ENCODE peak calls at places on chromosomes 6 and 20, in eight cellular contexts. Q is neural progenitor cell, L is GM23338, U is SK-N-SH, N is GM23248, C is PC-3, W is MM.1S, S is hepatocyte. I is an unnamed sample.

GRCh38 chr6:88512951-88513350 is 346.8 kb upstream of the CNR1 start:
- DNase-seq in U (no peak), C (no peak), N (no peak), L (no peak), S (no peak), W (no peak), Q (no peak), I (no peak)

GRCh38 chr6:131792091-131792496 is 15.7 kb upstream of the ENPP1 start:
- DNase-seq in W (no peak), C (peak), Q (peak), L (peak), N (peak), U (no peak), S (no peak), I (no peak)

GRCh38 chr6:54194067-54194466 is 82.8 kb downstream of the MLIP start:
- DNase-seq in Q (no peak), W (no peak), N (peak), U (no peak), L (peak), S (peak), C (peak), I (peak)

GRCh38 chr6:142087950-142088857 is 44.5 kb upstream of the GJE1 start:
- DNase-seq in W (no peak), S (no peak), Q (peak), N (no peak), U (no peak), L (peak), C (no peak), I (no peak)

GRCh38 chr6:35174043-35174434 is 32.9 kb upstream of the TCP11 start:
- DNase-seq in C (no peak), L (no peak), Q (no peak), S (no peak), W (no peak), N (no peak), U (no peak), I (no peak)

GRCh38 chr20:64188682-64189529 is 24.7 kb downstream of the MYT1 start:
- DNase-seq in Q (peak), N (peak), W (no peak), L (peak), S (peak), C (peak), U (peak), I (peak)

GRCh38 chr6:168197636-168198301 is 118.8 kb upstream of the FRMD1 start:
- DNase-seq in W (no peak), L (no peak), U (no peak), N (no peak), C (no peak), S (no peak), Q (no peak), I (no peak)

GRCh38 chr6:117545161-117545595 is 57.1 kb downstream of the GOPC start:
- DNase-seq in Q (no peak), W (peak), U (no peak), N (no peak), L (no peak), S (peak), C (peak), I (no peak)

GRCh38 chr6:161246725-161247124 is 27.1 kb downstream of the AGPAT4 start:
- DNase-seq in Q (no peak), W (no peak), N (no peak), U (peak), L (no peak), C (no peak), S (no peak), I (no peak)

GRCh38 chr20:62819494-62820174 is 2.8 kb downstream of the COL9A3 start:
- DNase-seq in U (no peak), Q (no peak), C (peak), W (no peak), N (peak), L (no peak), S (no peak), I (no peak)

GRCh38 chr6:118712955-118713354 is 61.6 kb upstream of the CEP85L start:
- DNase-seq in W (no peak), N (peak), C (peak), U (no peak), L (no peak), Q (no peak), S (no peak), I (no peak)

GRCh38 chr6:146200136-146200708 is 171.4 kb downstream of the GRM1 start:
- DNase-seq in N (peak), W (no peak), U (no peak), L (no peak), Q (peak), C (no peak), S (no peak), I (no peak)

GRCh38 chr6:116090251-116090650 is 10.4 kb upstream of the NT5DC1 start:
- DNase-seq in C (no peak), Q (no peak), W (no peak), U (no peak), N (no peak), S (no peak), L (no peak), I (no peak)

GRCh38 chr6:84773133-84773430 is 8.7 kb upstream of the TBX18 start:
- DNase-seq in C (no peak), Q (peak), W (no peak), L (peak), U (no peak), S (no peak), N (peak), I (no peak)

GRCh38 chr6:140178550-140179334 is 804.3 kb upstream of the CITED2 start:
- DNase-seq in N (peak), Q (no peak), W (no peak), C (peak), S (no peak), L (no peak), U (no peak), I (no peak)

GRCh38 chr20:46269372-46269771 is 38.9 kb downstream of the CDH22 start:
- DNase-seq in S (no peak), Q (no peak), C (no peak), U (no peak), L (no peak), N (no peak), W (no peak), I (no peak)

GRCh38 chr6:31010393-31011060 is at the start of gene MUC22:
- DNase-seq in Q (no peak), W (no peak), N (peak), C (peak), S (no peak), U (no peak), L (no peak), I (no peak)

GRCh38 chr20:4261333-4262284 is 246.3 kb upstream of the RNF24 start:
- DNase-seq in U (no peak), W (no peak), Q (no peak), C (peak), S (no peak), N (peak), L (peak), I (no peak)

GRCh38 chr6:155142902-155143609 is 120.8 kb upstream of the CLDN20 start:
- DNase-seq in W (no peak), S (no peak), C (no peak), U (no peak), L (peak), Q (no peak), N (peak), I (no peak)

GRCh38 chr20:57392512-57393271 is 1.5 kb downstream of the RBM38 start:
- DNase-seq in S (no peak), N (no peak), L (no peak), Q (no peak), U (no peak), C (no peak), W (peak), I (no peak)

GRCh38 chr6:156057869-156058268 is 602.2 kb upstream of the NOX3 start:
- DNase-seq in W (no peak), Q (no peak), N (no peak), S (no peak), C (no peak), L (no peak), U (no peak), I (no peak)

GRCh38 chr6:55636406-55637102 is 57.6 kb upstream of the HMGCLL1 start:
- DNase-seq in W (no peak), N (peak), L (no peak), S (peak), C (peak), Q (no peak), U (no peak), I (no peak)

GRCh38 chr6:137241481-137242011 is 22.4 kb upstream of the IFNGR1 start:
- DNase-seq in W (no peak), N (peak), Q (no peak), L (no peak), U (no peak), C (peak), S (peak), I (no peak)

GRCh38 chr20:2596673-2597279 is 55.7 kb upstream of the NOP56 start:
- DNase-seq in N (peak), W (no peak), Q (no peak), S (no peak), L (peak), C (no peak), U (no peak), I (no peak)

GRCh38 chr6:16948376-16948775 is 153.5 kb upstream of the STMND1 start:
- DNase-seq in S (no peak), Q (no peak), W (no peak), L (no peak), U (no peak), N (peak), C (no peak), I (no peak)

GRCh38 chr6:106519460-106520394 is 109.6 kb downstream of the RTN4IP1 start:
- DNase-seq in W (no peak), L (no peak), N (peak), C (peak), Q (no peak), S (peak), U (no peak), I (peak)

GRCh38 chr6:127518710-127519468 is at the start of gene MTCL3:
- DNase-seq in N (peak), U (peak), W (no peak), L (peak), C (no peak), Q (peak), S (peak), I (no peak)

GRCh38 chr6:97697450-97697849 is 414.4 kb upstream of the MMS22L start:
- DNase-seq in L (no peak), U (no peak), C (no peak), W (no peak), Q (no peak), S (no peak), N (peak), I (no peak)

GRCh38 chr20:14826926-14827325 is 489.5 kb upstream of the FLRT3 start:
- DNase-seq in S (no peak), Q (no peak), U (no peak), N (no peak), C (no peak), L (no peak), W (no peak), I (no peak)

GRCh38 chr20:24701027-24701426 is 231.6 kb downstream of the SYNDIG1 start:
- DNase-seq in L (no peak), Q (no peak), S (no peak), N (no peak), C (no peak), W (no peak), U (no peak), I (no peak)

GRCh38 chr6:152696543-152696942 is 1.2 kb upstream of the MYCT1 start:
- DNase-seq in W (no peak), S (no peak), C (peak), N (peak), L (no peak), Q (no peak), U (no peak), I (no peak)

GRCh38 chr20:50870572-50871161 is 60.6 kb downstream of the ADNP start:
- DNase-seq in W (no peak), N (no peak), L (peak), S (peak), U (no peak), Q (peak), C (no peak), I (no peak)

GRCh38 chr6:1604991-1605821 is 4.5 kb upstream of the FOXC1 start:
- DNase-seq in C (no peak), W (no peak), L (peak), U (no peak), Q (peak), S (no peak), N (peak), I (no peak)

GRCh38 chr6:10384719-10385511 is 30.0 kb downstream of the TFAP2A start:
- DNase-seq in Q (peak), L (peak), C (no peak), N (no peak), S (no peak), U (no peak), W (no peak), I (no peak)

GRCh38 chr6:43937236-43938177 is 167.5 kb downstream of the VEGFA start:
- DNase-seq in C (no peak), S (peak), W (no peak), L (no peak), U (peak), N (no peak), Q (no peak), I (no peak)

GRCh38 chr6:89708316-89708715 is 69.8 kb upstream of the LYRM2 start:
- DNase-seq in C (no peak), W (no peak), N (no peak), L (no peak), S (peak), Q (no peak), U (no peak), I (no peak)
- TF ChIP-seq EZH2phosphoT487 in C (no peak), W (no peak), N (no peak), L (no peak), S (no peak), Q (no peak), U (no peak), I (no peak)

DNA sequence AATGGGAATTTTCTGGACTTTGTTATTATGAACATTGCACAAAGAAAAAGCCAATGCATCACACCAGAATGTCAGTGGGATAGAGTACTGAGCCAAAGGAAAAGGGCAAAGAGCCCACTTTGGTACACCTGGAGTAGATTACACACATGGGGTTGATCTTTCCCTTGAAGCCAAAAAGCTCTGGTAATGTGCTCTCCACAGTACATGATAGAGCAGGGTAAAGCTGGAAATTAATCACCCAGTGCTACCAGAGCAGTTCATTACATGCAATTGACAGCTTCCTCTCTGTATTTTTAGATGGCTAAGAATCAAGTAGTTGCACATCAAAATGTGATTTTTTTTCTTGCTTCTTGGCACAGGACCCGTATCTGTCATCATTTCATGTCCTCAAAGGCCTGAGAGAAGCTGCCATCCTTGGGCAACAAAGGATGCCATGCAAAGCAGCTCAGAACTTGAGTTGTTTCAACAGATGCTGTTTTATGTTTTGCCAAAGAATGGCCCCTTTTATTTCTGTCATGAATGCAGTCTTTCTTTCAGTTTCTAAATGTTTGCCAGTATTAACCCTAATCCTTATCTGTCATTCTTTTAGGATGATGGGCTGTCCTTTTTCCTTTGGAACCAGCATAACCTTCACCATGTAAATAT is 88.1 kb downstream of the HDGFL1 start:
- DNase-seq in S (no peak), N (no peak), C (no peak), Q (no peak), L (no peak), U (no peak), W (peak), I (no peak)
- TF ChIP-seq EZH2phosphoT487 in S (no peak), N (no peak), C (no peak), Q (no peak), L (no peak), U (no peak), W (no peak), I (no peak)

GRCh38 chr6:28211840-28212509 is 13.1 kb upstream of the ZSCAN9 start:
- DNase-seq in Q (peak), U (no peak), L (peak), C (peak), S (no peak), W (no peak), N (no peak), I (no peak)
- TF ChIP-seq EZH2phosphoT487 in Q (no peak), U (no peak), L (no peak), C (no peak), S (no peak), W (no peak), N (no peak), I (no peak)

GRCh38 chr6:32083812-32084768 is 25.0 kb downstream of the TNXB start:
- DNase-seq in Q (no peak), N (no peak), C (no peak), S (no peak), L (no peak), U (no peak), W (no peak), I (no peak)

GRCh38 chr6:32082951-32083350 is 26.2 kb downstream of the TNXB start:
- DNase-seq in Q (no peak), L (no peak), U (no peak), N (peak), W (no peak), C (peak), S (no peak), I (no peak)

GRCh38 chr6:32081168-32081624 is 27.9 kb downstream of the TNXB start:
- DNase-seq in Q (no peak), S (no peak), L (no peak), C (peak), W (no peak), U (peak), N (peak), I (no peak)

GRCh38 chr6:32079566-32080290 is 29.4 kb downstream of the TNXB start:
- DNase-seq in N (peak), U (no peak), W (no peak), S (no peak), C (peak), L (no peak), Q (no peak), I (no peak)

DNA sequence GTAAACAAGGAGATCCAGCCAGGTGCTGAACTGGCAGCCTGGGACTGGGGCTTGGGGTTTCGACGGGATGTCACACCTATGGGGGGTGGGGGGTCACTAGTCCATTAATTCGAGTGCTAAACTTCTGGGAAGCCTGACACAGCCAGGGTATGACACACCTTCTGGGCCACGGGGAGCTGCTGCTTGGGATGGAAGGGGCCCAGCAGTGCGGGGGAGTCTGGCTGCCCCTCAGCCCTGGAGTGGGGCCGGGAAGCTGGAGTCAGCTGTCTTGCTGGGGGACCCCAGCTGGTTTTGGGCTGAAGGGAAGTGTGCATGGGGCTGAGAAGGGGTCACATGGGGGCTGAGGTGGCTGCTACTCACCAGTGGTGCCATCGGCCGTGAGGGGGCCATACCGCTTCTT is 27.5 kb downstream of the TNXB start:
- DNase-seq in L (no peak), C (no peak), W (no peak), S (no peak), N (peak), U (no peak), Q (no peak), I (no peak)
- TF ChIP-seq EZH2phosphoT487 in L (no peak), C (no peak), W (no peak), S (no peak), N (no peak), U (no peak), Q (no peak), I (no peak)

DNA sequence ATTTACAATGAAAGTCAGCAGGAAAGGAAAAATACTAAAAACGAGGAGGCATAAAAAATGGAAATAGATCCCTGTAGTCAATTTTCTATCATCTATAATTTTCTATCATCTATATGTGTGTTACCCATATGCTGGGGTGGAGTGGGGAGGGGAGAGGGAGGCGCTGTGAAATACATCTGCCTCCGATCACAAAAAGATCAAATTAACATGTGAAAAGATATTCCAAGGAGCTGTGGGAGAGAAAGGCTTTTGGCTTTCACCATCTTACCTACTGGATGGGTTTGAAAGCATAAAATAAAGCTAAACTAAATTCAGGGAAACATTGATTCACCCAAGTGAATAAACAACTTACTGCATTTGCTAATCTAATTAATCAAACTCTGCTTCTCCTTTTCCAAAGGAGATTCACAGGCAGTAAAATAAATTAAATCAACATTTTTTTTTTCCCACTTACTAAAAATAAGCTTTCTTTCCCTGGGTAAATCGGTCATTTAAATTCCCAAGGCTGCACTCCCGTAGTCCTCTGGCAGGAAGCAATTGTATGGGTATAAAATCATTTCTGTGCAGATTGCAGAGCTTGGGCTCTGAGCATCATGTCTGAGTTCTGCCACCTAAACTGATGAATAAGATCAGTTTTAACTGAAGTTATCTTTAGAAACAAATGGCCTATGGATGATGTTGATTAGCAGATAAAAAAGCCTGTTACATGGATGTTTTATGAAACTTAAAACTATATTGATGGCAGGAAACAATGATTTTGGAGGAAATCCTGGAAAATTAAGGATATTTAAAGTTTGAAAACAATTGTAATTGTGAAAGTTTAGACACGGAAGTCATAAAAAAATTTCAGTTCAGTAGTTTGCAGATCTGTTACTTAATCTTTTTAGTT is 147.9 kb downstream of the SOX4 start:
- DNase-seq in Q (peak), C (no peak), W (no peak), U (peak), L (peak), N (no peak), S (no peak), I (no peak)
- TF ChIP-seq EZH2phosphoT487 in Q (no peak), C (no peak), W (no peak), U (no peak), L (no peak), N (no peak), S (no peak), I (no peak)

GRCh38 chr6:90065173-90065572 is 170.9 kb downstream of the GJA10 start:
- DNase-seq in W (no peak), L (no peak), Q (no peak), N (peak), S (no peak), U (no peak), C (peak), I (no peak)

GRCh38 chr6:90072501-90072900 is 178.2 kb downstream of the GJA10 start:
- DNase-seq in C (no peak), W (no peak), S (no peak), L (no peak), U (no peak), Q (no peak), N (no peak), I (no peak)

GRCh38 chr6:90066715-90067114 is 172.4 kb downstream of the GJA10 start:
- DNase-seq in S (no peak), L (no peak), U (no peak), Q (no peak), C (no peak), W (no peak), N (peak), I (no peak)

GRCh38 chr6:90068835-90069478 is 174.7 kb downstream of the GJA10 start:
- DNase-seq in W (no peak), S (no peak), U (no peak), Q (no peak), L (no peak), N (no peak), C (peak), I (no peak)

DNA sequence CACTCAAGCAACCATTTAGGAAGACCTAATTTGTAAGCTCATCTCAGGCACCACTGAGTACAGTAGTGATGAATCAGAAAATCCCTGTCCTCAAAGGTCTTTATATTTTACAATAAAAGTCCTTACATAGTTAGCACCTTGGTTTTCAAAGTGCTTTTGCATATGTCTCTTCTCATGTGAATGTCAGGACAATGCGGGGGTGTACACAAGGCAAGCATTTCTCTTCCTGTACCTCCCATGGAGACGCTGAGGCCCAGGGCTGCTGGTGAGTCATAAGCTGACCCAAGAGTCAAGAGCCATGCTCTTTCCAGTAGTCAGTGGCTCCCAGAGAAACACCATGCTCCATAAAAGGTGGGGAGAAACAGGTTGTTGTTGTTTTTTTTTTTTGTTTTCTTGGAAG is 174.0 kb downstream of the GJA10 start:
- DNase-seq in U (no peak), N (peak), C (peak), L (no peak), Q (no peak), W (no peak), S (peak), I (peak)
- TF ChIP-seq EZH2phosphoT487 in U (no peak), N (no peak), C (no peak), L (no peak), Q (no peak), W (no peak), S (no peak), I (no peak)